ENCODE peak calls at places on chromosome 6, in six cellular contexts. S, K, P, M, R and J are unnamed samples.

GRCh38 chr6:135871296-135871695 is 19.8 kb downstream of the PDE7B start:
- DNase-seq in M (no peak), P (no peak), R (no peak), S (no peak), K (no peak), J (no peak)

GRCh38 chr6:127053032-127053908 is 65.2 kb upstream of the RSPO3 start:
- DNase-seq in R (no peak), S (no peak), P (no peak), M (no peak), K (no peak), J (no peak)

GRCh38 chr6:145836767-145837166 is 22.2 kb upstream of the FBXO30 start:
- DNase-seq in M (no peak), R (no peak), S (no peak), P (no peak), K (no peak), J (no peak)

GRCh38 chr6:15904651-15905376 is 224.1 kb upstream of the MYLIP start:
- DNase-seq in K (no peak), R (no peak), M (no peak), S (no peak), P (no peak), J (no peak)

GRCh38 chr6:129748901-129749748 is 39.1 kb upstream of the ARHGAP18 start:
- DNase-seq in K (no peak), R (no peak), S (no peak), P (no peak), M (no peak), J (no peak)

GRCh38 chr6:43541774-43542471 is 25.0 kb downstream of the POLR1C start:
- DNase-seq in M (peak; percentile 46), R (no peak), K (no peak), S (no peak), P (no peak), J (peak; percentile 52)

GRCh38 chr6:73695619-73696421 is at the start of gene CD109:
- DNase-seq in R (peak; percentile 40), S (no peak), K (no peak), P (peak; percentile 77), M (peak; percentile 64), J (peak; percentile 46)

GRCh38 chr6:129084406-129084805 is 201.5 kb downstream of the LAMA2 start:
- DNase-seq in P (no peak), R (no peak), K (no peak), S (no peak), M (no peak), J (no peak)

GRCh38 chr6:39095578-39095977 is 19.4 kb downstream of the SAYSD1 start:
- DNase-seq in M (no peak), K (no peak), P (no peak), S (no peak), R (no peak), J (no peak)

GRCh38 chr6:166402582-166403277 is 20.0 kb upstream of the MPC1 start:
- DNase-seq in S (no peak), M (no peak), P (no peak), K (no peak), R (no peak), J (no peak)

GRCh38 chr6:157670466-157671186 is 152.4 kb upstream of the SNX9 start:
- DNase-seq in K (no peak), P (no peak), S (no peak), R (peak; percentile 51), M (no peak), J (no peak)

GRCh38 chr6:81739230-81740195 is 13.0 kb downstream of the TENT5A start:
- DNase-seq in R (no peak), M (no peak), S (no peak), K (no peak), P (no peak), J (no peak)

GRCh38 chr6:26240157-26240980 is 124.6 kb upstream of the BTN3A2 start:
- DNase-seq in P (peak; percentile 71), K (no peak), R (peak; percentile 41), S (peak; percentile 62), M (peak; percentile 60), J (peak; percentile 51)

GRCh38 chr6:11718461-11718860 is 60.1 kb downstream of the ADTRP start:
- DNase-seq in P (no peak), S (no peak), K (no peak), M (no peak), R (no peak), J (no peak)

GRCh38 chr6:136701011-136701410 is 91.3 kb downstream of the MAP3K5 start:
- DNase-seq in S (no peak), K (peak; percentile 16), R (no peak), P (no peak), M (no peak), J (no peak)

GRCh38 chr6:4780360-4780812 is 4.2 kb downstream of the CDYL start:
- DNase-seq in M (no peak), K (no peak), P (no peak), S (no peak), R (no peak), J (no peak)

GRCh38 chr6:3966426-3966825 is 112.5 kb downstream of the FAM217A start:
- DNase-seq in M (no peak), S (no peak), K (no peak), P (no peak), R (no peak), J (no peak)

GRCh38 chr6:128242765-128243403 is 277.5 kb downstream of the PTPRK start:
- DNase-seq in S (no peak), P (no peak), R (no peak), K (no peak), M (no peak), J (no peak)

GRCh38 chr6:32763417-32763816 is at the start of gene HLA-DQB2:
- DNase-seq in R (no peak), K (no peak), S (no peak), P (no peak), M (no peak), J (peak; percentile 36)

GRCh38 chr6:111105578-111105977 is 18.3 kb downstream of the SLC16A10 start:
- DNase-seq in K (peak; percentile 88), R (peak; percentile 84), P (no peak), M (no peak), S (peak; percentile 72), J (no peak)

DNA sequence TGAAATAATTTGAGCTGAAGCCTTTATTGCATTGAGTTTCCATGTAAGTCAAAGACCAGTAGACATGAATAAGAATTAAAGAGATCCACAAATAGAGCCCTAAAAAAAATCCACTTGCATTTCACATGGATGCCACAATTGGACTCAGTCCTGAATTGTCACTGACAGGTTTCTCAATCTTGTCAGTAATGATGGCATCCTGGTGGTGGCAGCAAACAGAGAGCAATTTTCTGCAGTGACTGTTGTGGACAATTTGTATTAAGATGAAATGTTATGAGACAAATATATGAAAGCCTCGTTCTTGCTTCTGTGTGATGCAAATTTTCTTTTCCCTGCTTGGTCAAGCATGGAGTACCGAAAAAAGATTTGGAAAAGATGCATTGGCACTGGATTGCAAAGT is 278.9 kb downstream of the SAMD5 start:
- DNase-seq in P (no peak), K (no peak), R (no peak), M (no peak), S (no peak), J (no peak)
- TF ChIP-seq CTCF in P (peak; percentile 32), K (no peak), R (no peak), M (no peak), S (no peak), J (no peak)

GRCh38 chr6:36836091-36836770 is 3.0 kb downstream of the CPNE5 start:
- DNase-seq in S (no peak), P (no peak), R (no peak), K (no peak), M (peak; percentile 28), J (no peak)
- TF ChIP-seq CTCF in S (no peak), P (no peak), R (peak; percentile 26), K (no peak), M (no peak), J (no peak)

GRCh38 chr6:37653933-37654565 is 43.6 kb downstream of the MDGA1 start:
- DNase-seq in K (no peak), R (no peak), M (peak; percentile 76), S (no peak), P (no peak), J (peak; percentile 80)
- TF ChIP-seq CTCF in K (peak; percentile 26), R (peak; percentile 56), M (peak; percentile 34), S (peak; percentile 13), P (peak; percentile 76), J (peak; percentile 71)

DNA sequence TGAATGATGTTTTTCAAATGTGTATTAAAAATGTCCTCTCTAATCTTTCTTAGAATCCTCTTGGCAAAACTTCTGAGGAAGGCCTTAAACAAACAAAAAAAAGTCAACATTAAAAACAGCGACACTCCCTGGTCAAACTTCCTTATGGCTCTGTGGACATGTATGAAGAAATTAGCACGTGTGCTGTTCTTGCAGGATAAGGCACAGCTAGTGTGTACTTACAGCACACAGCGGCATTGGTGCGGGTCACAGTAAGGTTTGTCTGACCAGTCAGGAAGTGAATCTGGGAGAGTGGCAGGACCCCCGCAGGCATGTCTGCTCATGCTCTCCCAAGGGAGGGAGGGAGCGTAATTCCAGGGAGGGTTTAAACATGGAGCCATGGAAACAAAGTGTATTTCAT is 38.8 kb downstream of the SLC22A1 start:
- DNase-seq in M (no peak), S (no peak), P (no peak), R (no peak), K (peak; percentile 50), J (no peak)
- TF ChIP-seq CTCF in M (no peak), S (no peak), P (no peak), R (no peak), K (peak; percentile 8), J (no peak)

GRCh38 chr6:90544741-90545140 is 42.1 kb downstream of the MAP3K7 start:
- DNase-seq in K (no peak), P (no peak), M (no peak), R (no peak), S (no peak), J (no peak)
- TF ChIP-seq CTCF in K (no peak), P (no peak), M (no peak), R (no peak), S (no peak), J (no peak)

DNA sequence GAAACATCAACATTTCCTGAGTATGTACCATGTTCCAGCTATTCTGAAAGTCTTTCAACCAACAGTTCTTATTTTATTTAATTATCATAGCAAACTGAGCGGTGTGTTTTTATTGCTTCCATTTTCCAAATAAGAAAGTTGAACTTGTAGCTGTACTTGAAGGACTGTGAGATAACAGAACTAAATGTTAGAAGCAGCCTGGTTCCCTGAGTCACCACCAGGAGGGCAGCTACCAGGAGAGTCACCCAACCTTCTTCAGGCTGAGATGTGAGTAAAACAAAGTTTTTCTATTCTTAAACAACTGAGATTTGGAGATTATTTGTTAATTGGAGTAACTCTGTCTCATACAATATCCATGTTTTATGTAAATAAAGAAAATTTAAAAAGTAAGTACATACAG is 403.4 kb downstream of the PKHD1 start:
- DNase-seq in K (no peak), M (no peak), S (no peak), P (no peak), R (no peak), J (no peak)
- TF ChIP-seq CTCF in K (no peak), M (no peak), S (no peak), P (peak; percentile 17), R (peak; percentile 23), J (no peak)

GRCh38 chr6:29627762-29628418 is 5.1 kb downstream of the GABBR1 start:
- DNase-seq in R (peak; percentile 79), S (no peak), K (peak; percentile 54), P (peak; percentile 91), M (peak; percentile 77), J (peak; percentile 74)

GRCh38 chr6:29628419-29629281 is 4.3 kb downstream of the GABBR1 start:
- DNase-seq in S (peak; percentile 70), M (peak; percentile 87), P (peak; percentile 93), K (peak; percentile 78), R (peak; percentile 77), J (peak; percentile 85)

GRCh38 chr6:29624520-29624961 is 8.4 kb downstream of the GABBR1 start:
- DNase-seq in P (no peak), S (no peak), K (no peak), M (no peak), R (no peak), J (no peak)

GRCh38 chr6:29626948-29627761 is 5.8 kb downstream of the GABBR1 start:
- DNase-seq in P (peak; percentile 58), K (no peak), S (no peak), M (no peak), R (no peak), J (no peak)

GRCh38 chr6:29625337-29625930 is 7.5 kb downstream of the GABBR1 start:
- DNase-seq in M (no peak), S (no peak), P (no peak), R (no peak), K (no peak), J (no peak)
- TF ChIP-seq CTCF in M (no peak), S (no peak), P (no peak), R (no peak), K (no peak), J (no peak)